ENCODE peak calls at places on chromosomes 13 and 19, in six cellular contexts. C is H9, J is trophoblast cell, E is neuronal stem cell, O is H1, F is mesenchymal stem cell. I is an unnamed sample.
A peak's percentile ranks its signal among the peaks of the same experiment; 100 is the strongest.

GRCh38 chr13:80341771-80342271 is 895 bp upstream of the SPRY2 start:
- DNase-seq in J (peak; percentile 21), C (peak; percentile 53), E (peak; percentile 74), O (no peak), F (peak; percentile 64), I (peak; percentile 43)

GRCh38 chr13:31518666-31519065 is 220.7 kb upstream of the RXFP2 start:
- DNase-seq in C (no peak), F (peak; percentile 12), O (no peak), J (no peak), E (no peak), I (no peak)

GRCh38 chr13:44241638-44242037 is 132.0 kb upstream of the SERP2 start:
- DNase-seq in J (no peak), E (no peak), F (no peak), C (no peak), O (no peak), I (no peak)

GRCh38 chr19:17339088-17339741 is 1.9 kb downstream of the GTPBP3 start:
- DNase-seq in O (peak; percentile 90), F (no peak), C (peak; percentile 91), E (no peak), J (no peak), I (no peak)

GRCh38 chr13:98022210-98022609 is 68.7 kb downstream of the IPO5 start:
- DNase-seq in C (no peak), E (no peak), O (no peak), F (peak; percentile 85), J (peak; percentile 85), I (peak; percentile 93)

GRCh38 chr13:41700790-41701310 is 243.5 kb downstream of the RGCC start:
- DNase-seq in F (peak; percentile 18), C (no peak), J (no peak), O (no peak), E (no peak), I (peak; percentile 66)

GRCh38 chr13:34017231-34017630 is 199.3 kb downstream of the RFC3 start:
- DNase-seq in E (no peak), J (no peak), O (no peak), F (no peak), C (no peak), I (no peak)

GRCh38 chr13:40697711-40698110 is 31.3 kb upstream of the FOXO1 start:
- DNase-seq in O (no peak), E (no peak), J (no peak), C (no peak), F (no peak), I (no peak)

GRCh38 chr19:47032171-47032811 is 12.7 kb downstream of the NPAS1 start:
- DNase-seq in O (peak; percentile 90), C (peak; percentile 92), J (peak; percentile 70), E (no peak), F (no peak), I (no peak)

GRCh38 chr19:19820774-19821315 is 705 bp downstream of the ZNF506 start:
- DNase-seq in O (no peak), E (no peak), J (peak; percentile 12), C (no peak), F (no peak), I (no peak)

GRCh38 chr13:112134150-112135075 is 67.5 kb downstream of the SOX1 start:
- DNase-seq in F (no peak), C (no peak), E (no peak), J (no peak), O (no peak), I (no peak)

GRCh38 chr19:30229524-30230174 is 142.5 kb upstream of the ZNF536 start:
- DNase-seq in O (peak; percentile 48), C (no peak), F (no peak), J (no peak), E (no peak), I (peak; percentile 4)

GRCh38 chr13:71017607-71018006 is 849.4 kb downstream of the DACH1 start:
- DNase-seq in E (no peak), C (no peak), O (no peak), F (no peak), J (no peak), I (no peak)

GRCh38 chr19:4873930-4874329 is 6.5 kb upstream of the PLIN3 start:
- DNase-seq in J (no peak), F (no peak), C (no peak), O (no peak), E (no peak), I (no peak)

GRCh38 chr19:19386373-19386869 is 19.1 kb upstream of the GATAD2A start:
- DNase-seq in O (peak; percentile 55), E (no peak), C (no peak), F (no peak), J (no peak), I (no peak)

DNA sequence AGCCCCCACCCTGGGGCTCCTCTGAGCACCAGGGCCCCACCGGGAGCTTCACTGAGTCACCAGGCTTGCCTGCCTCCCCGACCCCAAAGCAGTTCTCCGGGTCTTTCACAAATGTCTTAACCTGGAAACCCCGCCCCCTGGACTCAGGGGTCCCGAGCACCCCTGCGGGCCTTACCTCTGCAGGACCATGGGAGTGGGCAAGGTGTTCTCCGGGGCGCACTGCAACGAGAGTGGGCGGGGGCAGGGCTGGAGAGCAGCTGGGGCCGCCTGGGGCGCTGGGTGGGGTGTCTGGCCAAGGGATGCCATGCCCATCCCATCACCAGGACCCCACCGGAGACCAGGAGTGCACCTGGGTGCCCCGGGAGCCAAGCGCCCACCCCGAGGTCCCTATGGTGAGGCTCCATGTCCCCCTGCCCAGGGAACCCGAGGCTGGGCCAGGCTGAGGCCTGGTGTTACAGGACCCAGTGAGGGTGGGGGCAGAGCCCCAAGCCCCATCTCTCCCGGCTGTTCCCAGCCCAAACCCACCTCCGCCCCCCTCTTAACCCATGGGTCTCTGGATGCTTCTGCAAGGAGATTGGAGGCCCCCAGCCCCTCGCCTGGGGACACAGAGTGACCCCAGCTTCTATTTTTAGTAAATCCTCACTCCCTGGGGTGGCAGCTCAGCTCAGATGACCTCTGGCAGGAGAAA is 10.9 kb downstream of the MKNK2 start:
- DNase-seq in F (no peak), E (no peak), J (no peak), O (no peak), C (no peak), I (no peak)
- H4K91ac ChIP-seq in F (no peak overlapping the region), E (no peak overlapping the region), J (no peak overlapping the region), O (no peak overlapping the region), C (peak overlapping the region; percentile 52), I (no peak overlapping the region)

GRCh38 chr13:45859682-45860081 is 8.1 kb upstream of the SIAH3 start:
- DNase-seq in O (no peak), F (no peak), J (no peak), C (peak; percentile 35), E (peak; percentile 48), I (no peak)

GRCh38 chr13:45861352-45861751 is 9.8 kb upstream of the SIAH3 start:
- DNase-seq in E (no peak), O (no peak), C (no peak), J (peak; percentile 2), F (no peak), I (peak; percentile 18)

GRCh38 chr13:45863716-45864590 is 12.4 kb upstream of the SIAH3 start:
- DNase-seq in O (no peak), E (no peak), F (no peak), J (no peak), C (no peak), I (no peak)

GRCh38 chr13:45865414-45865813 is 13.9 kb upstream of the SIAH3 start:
- DNase-seq in O (no peak), E (no peak), C (no peak), J (no peak), F (no peak), I (no peak)

DNA sequence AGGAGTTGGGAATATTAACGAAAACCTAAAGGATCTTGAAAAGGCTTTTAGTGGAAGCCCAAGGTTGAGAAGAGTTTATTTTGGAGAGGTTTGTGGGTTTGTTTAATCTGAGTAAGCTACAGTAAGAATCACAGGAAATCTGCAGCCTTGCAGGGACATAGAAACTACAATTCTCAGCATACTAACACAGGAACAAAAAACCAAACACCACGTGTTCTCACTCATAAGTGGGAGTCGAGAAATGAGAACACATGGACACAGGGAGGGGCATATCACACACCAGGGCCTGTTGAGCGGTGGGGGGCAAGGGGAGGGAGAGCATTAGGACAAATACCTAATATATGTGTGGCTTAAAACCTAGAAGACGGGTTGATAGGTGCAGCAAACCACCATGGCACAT is 8.7 kb upstream of the SIAH3 start:
- DNase-seq in J (no peak), O (no peak), C (no peak), F (no peak), E (no peak), I (no peak)
- H2AFZ ChIP-seq in J (no peak overlapping the region), O (peak overlapping the region; percentile 71), C (no peak overlapping the region), F (no peak overlapping the region), E (peak overlapping the region; percentile 33), I (no peak overlapping the region)

GRCh38 chr13:73983109-73983508 is 151.1 kb downstream of the KLF12 start:
- DNase-seq in C (no peak), O (no peak), J (no peak), E (no peak), F (no peak), I (no peak)

GRCh38 chr13:73987618-73988017 is 146.6 kb downstream of the KLF12 start:
- DNase-seq in O (no peak), J (no peak), C (no peak), F (no peak), E (no peak), I (no peak)

GRCh38 chr13:73984201-73984600 is 150.0 kb downstream of the KLF12 start:
- DNase-seq in E (no peak), C (no peak), O (no peak), J (no peak), F (no peak), I (no peak)

GRCh38 chr13:73985789-73986188 is 148.4 kb downstream of the KLF12 start:
- DNase-seq in J (no peak), F (no peak), O (no peak), C (no peak), E (no peak), I (no peak)

DNA sequence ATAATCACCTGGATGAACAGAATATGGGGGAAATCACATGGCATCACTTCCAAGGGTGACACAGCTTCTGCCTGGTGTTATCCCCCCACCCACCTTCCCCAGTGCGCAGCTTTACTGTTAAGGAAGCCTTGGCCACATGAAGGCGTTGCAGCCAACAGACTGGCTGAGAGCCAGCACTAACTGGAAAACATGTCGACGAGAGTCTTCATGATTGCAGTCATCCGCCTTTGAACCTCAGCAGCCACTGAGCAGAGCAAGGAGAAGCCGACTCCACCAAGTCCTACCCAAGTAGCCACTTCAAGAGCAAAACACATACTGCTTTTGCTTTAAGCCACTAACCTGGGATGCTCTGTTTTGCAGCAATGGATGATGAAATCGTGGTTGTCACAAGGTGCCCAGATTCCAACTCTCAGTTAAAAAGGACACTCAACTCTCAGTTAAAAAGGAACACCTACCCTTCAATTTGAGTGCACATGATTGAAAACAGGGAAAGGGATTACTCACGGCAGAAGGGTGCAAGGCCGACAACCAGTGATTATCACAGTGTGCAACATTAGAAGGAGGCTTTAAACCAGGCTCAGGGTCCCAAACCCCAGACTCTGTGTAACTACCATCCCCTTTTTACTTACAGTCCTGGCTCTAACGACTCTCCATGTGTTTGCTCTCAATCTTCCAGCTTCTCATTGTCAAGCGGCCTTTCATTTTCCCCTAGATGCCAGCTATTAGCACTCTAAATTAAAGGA is 149.1 kb downstream of the KLF12 start:
- DNase-seq in O (no peak), F (no peak), J (no peak), C (no peak), E (no peak), I (no peak)
- H4K91ac ChIP-seq in O (no peak overlapping the region), F (no peak overlapping the region), J (no peak overlapping the region), C (no peak overlapping the region), E (no peak overlapping the region), I (no peak overlapping the region)

DNA sequence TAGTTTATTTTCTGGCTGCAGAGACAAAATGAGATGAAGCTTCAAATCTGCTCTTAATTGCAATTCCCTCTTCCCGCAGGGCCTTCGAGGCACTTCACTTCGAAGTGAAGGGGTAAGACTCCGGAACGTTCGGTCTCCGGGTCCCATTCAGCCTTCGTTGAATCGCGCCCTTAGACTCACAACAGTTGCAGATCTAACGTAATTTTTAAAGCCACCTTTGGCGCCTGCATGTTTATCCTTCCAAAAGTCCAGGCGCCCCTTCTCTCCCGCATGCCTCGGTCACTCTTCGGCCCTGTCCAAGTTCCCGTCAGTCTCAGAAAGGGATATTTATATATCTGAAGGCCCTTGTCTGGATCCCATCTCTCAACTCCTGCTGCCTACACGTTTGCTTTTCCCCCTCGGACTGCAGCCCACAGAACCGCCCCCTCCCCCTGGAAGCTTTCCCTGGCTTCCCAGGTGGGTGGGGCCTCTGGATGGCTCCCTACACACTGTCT is 912 bp upstream of the KCTD12 start:
- DNase-seq in J (no peak), E (peak; percentile 11), F (no peak), C (peak; percentile 41), O (peak; percentile 57), I (no peak)
- H2AFZ ChIP-seq in J (no peak overlapping the region), E (peak overlapping the region; percentile 99), F (no peak overlapping the region), C (no peak overlapping the region), O (peak overlapping the region; percentile 68), I (peak overlapping the region; percentile 88)

I was measured in IMR-90.